ENCODE peak calls at places on chromosomes 5 and 9, in four cellular contexts. H is fibroblast of lung, Q is GM12865, I is germinal center. J is an unnamed sample.

GRCh38 chr5:130992621-130993020 is 172.4 kb downstream of the HINT1 start:
- DNase-seq in H (peak), Q (no peak), I (no peak), J (no peak)

GRCh38 chr5:142087920-142088679 is 20.5 kb upstream of the NDFIP1 start:
- DNase-seq in H (no peak), Q (peak), I (no peak), J (no peak)

GRCh38 chr9:111621895-111622480 is 9.1 kb upstream of the DNAJC25 start:
- DNase-seq in H (peak), Q (peak), I (peak), J (peak)

GRCh38 chr5:108381034-108381954 is 604 bp downstream of the FBXL17 start:
- DNase-seq in H (peak), Q (peak), I (peak), J (peak)

GRCh38 chr5:181188700-181189362 is 16.2 kb downstream of the TRIM7 start:
- DNase-seq in H (peak), Q (peak), I (no peak), J (peak)

GRCh38 chr5:176712546-176713297 is 65.4 kb downstream of the TSPAN17 start:
- DNase-seq in H (no peak), Q (no peak), I (no peak), J (no peak)

GRCh38 chr9:70682337-70682736 is 267.9 kb upstream of the KLF9 start:
- DNase-seq in H (no peak), Q (no peak), I (no peak), J (no peak)

GRCh38 chr5:55226934-55227737 is at the start of gene MCIDAS:
- DNase-seq in H (peak), Q (peak), I (peak), J (peak)

GRCh38 chr5:179967489-179967888 is 59.8 kb upstream of the TBC1D9B start:
- DNase-seq in H (no peak), Q (peak), I (no peak), J (no peak)

GRCh38 chr5:126056851-126057622 is 366.2 kb upstream of the GRAMD2B start:
- DNase-seq in H (no peak), Q (no peak), I (no peak), J (no peak)

GRCh38 chr9:119793272-119793671 is 424.0 kb upstream of the BRINP1 start:
- DNase-seq in H (no peak), Q (no peak), I (no peak), J (no peak)

GRCh38 chr5:169142264-169142970 is 158.5 kb downstream of the SLIT3 start:
- DNase-seq in H (peak), Q (no peak), I (no peak), J (no peak)

GRCh38 chr5:132905938-132906337 is 32.5 kb downstream of the LEAP2 start:
- DNase-seq in H (no peak), Q (no peak), I (no peak), J (no peak)